ENCODE peak calls at places on chromosomes 6 and 20, in four cellular contexts. U, X, Y and G are unnamed samples.

GRCh38 chr6:44593539-44593944 is 206.0 kb downstream of the CDC5L start:
- DNase-seq in U (peak; percentile 67), X (peak; percentile 82), Y (peak; percentile 7), G (peak; percentile 68)

GRCh38 chr6:118677193-118677592 is 25.8 kb upstream of the CEP85L start:
- DNase-seq in U (peak; percentile 52), X (no peak), Y (no peak), G (no peak)

GRCh38 chr6:2296781-2297180 is 51.4 kb upstream of the GMDS start:
- DNase-seq in U (no peak), X (no peak), Y (no peak), G (no peak)

GRCh38 chr6:126804255-126805064 is 314.0 kb upstream of the RSPO3 start:
- DNase-seq in U (peak; percentile 6), X (no peak), Y (no peak), G (peak; percentile 51)

GRCh38 chr20:50193169-50193850 is 2.7 kb downstream of the CEBPB start:
- DNase-seq in U (peak; percentile 39), X (no peak), Y (no peak), G (no peak)

GRCh38 chr6:157994126-157994795 is 12.6 kb downstream of the SYNJ2 start:
- DNase-seq in U (no peak), X (no peak), Y (no peak), G (peak; percentile 69)

GRCh38 chr6:43256670-43257664 is 13.7 kb downstream of the TTBK1 start:
- DNase-seq in U (no peak), X (no peak), Y (no peak), G (no peak)

GRCh38 chr20:58702859-58703648 is 10.5 kb downstream of the NPEPL1 start:
- DNase-seq in U (no peak), X (peak; percentile 47), Y (no peak), G (no peak)

GRCh38 chr20:3021327-3021726 is 22.1 kb upstream of the GNRH2 start:
- DNase-seq in U (no peak), X (no peak), Y (no peak), G (no peak)

GRCh38 chr20:63508072-63508768 is 9.3 kb upstream of the EEF1A2 start:
- DNase-seq in U (no peak), X (no peak), Y (no peak), G (no peak)

GRCh38 chr6:2026133-2026532 is 219.3 kb downstream of the GMDS start:
- DNase-seq in U (no peak), X (no peak), Y (no peak), G (no peak)

GRCh38 chr6:125346926-125347563 is 45.3 kb upstream of the HDDC2 start:
- DNase-seq in U (no peak), X (no peak), Y (peak; percentile 24), G (no peak)

GRCh38 chr20:62704341-62704948 is 4.2 kb upstream of the NTSR1 start:
- DNase-seq in U (peak; percentile 31), X (no peak), Y (no peak), G (peak; percentile 67)

GRCh38 chr6:27547157-27548075 is 74.5 kb upstream of the ZNF184 start:
- DNase-seq in U (peak; percentile 90), X (peak; percentile 91), Y (peak; percentile 59), G (peak; percentile 67)

GRCh38 chr6:150323205-150323604 is 45.6 kb upstream of the IYD start:
- DNase-seq in U (peak; percentile 35), X (no peak), Y (no peak), G (no peak)

GRCh38 chr6:113137411-113137810 is 719.7 kb upstream of the MARCKS start:
- DNase-seq in U (peak; percentile 6), X (no peak), Y (no peak), G (no peak)

GRCh38 chr20:58131111-58131510 is 97.3 kb downstream of the ANKRD60 start:
- DNase-seq in U (no peak), X (no peak), Y (no peak), G (no peak)

GRCh38 chr20:53576195-53576580 is 17.5 kb downstream of the ZNF217 start:
- DNase-seq in U (no peak), X (no peak), Y (no peak), G (no peak)

GRCh38 chr6:134177753-134178229 is 125.4 kb upstream of the SLC2A12 start:
- DNase-seq in U (no peak), X (no peak), Y (no peak), G (peak; percentile 56)

GRCh38 chr6:88119769-88120168 is 46.4 kb downstream of the CNR1 start:
- DNase-seq in U (peak; percentile 12), X (no peak), Y (no peak), G (peak; percentile 4)
- TF ChIP-seq HDAC6 in U (no peak), X (no peak), Y (no peak), G (no peak)

DNA sequence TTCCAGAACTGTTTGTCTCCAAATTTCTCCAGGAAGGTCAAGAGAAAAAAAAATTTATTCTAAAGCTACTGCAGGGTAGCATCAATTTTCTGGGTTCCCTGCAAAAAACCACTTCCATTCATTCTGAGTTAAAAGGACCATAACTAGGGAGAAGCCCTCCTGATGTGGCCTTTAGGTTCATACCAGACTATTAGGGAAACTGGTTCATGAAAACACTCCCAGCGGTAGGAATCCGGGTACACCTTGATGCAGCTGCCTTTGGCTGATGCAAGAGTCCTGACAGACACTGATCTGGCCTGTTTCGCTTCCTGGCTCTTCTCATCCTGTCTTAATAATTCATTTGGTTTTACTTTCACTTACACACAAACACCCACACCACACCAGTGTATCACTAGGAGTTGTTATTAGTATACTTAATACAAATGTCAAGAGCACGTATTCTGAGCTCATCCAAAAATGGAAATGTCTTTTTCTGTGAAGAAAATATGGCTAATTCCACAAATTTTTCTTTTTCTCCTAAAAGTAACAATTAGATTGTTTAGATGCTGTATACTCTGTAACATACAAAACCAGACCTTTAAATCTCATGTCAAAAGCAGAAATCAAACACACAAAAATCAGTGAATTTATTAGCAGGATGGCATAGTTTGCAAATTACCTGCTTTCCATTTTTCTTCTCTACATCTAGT is 38.4 kb upstream of the ARHGAP18 start:
- DNase-seq in U (peak; percentile 71), X (no peak), Y (peak; percentile 82), G (peak; percentile 79)
- TF ChIP-seq HDAC6 in U (no peak), X (no peak), Y (no peak), G (no peak)

DNA sequence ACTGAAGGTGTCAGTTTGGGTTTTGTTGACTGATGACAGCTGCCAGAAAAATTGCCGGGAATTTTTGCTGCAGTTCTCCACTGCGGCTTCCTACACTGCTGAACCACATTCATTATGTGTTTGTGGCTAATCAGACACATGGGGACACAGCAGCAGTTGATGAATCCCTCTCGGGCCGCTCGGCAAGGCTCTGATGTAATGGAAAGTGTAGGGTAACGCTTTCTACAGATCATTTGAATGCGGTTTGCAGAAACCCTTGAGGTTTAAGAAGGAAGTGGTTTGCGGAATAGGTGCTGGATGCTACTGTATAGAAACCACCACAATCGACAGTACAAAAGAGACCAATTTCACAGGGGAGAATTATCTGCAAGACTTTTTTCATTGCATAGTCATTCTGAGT is 138.7 kb upstream of the SASH1 start:
- DNase-seq in U (peak; percentile 8), X (no peak), Y (peak; percentile 66), G (no peak)
- TF ChIP-seq HDAC6 in U (no peak), X (no peak), Y (no peak), G (no peak)

GRCh38 chr6:32565511-32565910 is 24.1 kb downstream of the HLA-DRB1 start:
- DNase-seq in U (no peak), X (no peak), Y (no peak), G (no peak)
- TF ChIP-seq HDAC6 in U (no peak), X (no peak), Y (no peak), G (no peak)

GRCh38 chr20:48841861-48842529 is 14.2 kb upstream of the PREX1 start:
- DNase-seq in U (peak; percentile 62), X (no peak), Y (no peak), G (no peak)
- TF ChIP-seq HDAC6 in U (no peak), X (no peak), Y (no peak), G (no peak)

GRCh38 chr6:3823671-3824070 is 25.5 kb upstream of the FAM50B start:
- DNase-seq in U (no peak), X (no peak), Y (no peak), G (no peak)

GRCh38 chr6:3822747-3823445 is 26.3 kb upstream of the FAM50B start:
- DNase-seq in U (no peak), X (no peak), Y (no peak), G (no peak)

GRCh38 chr6:3825331-3825831 is 23.8 kb upstream of the FAM50B start:
- DNase-seq in U (peak; percentile 32), X (peak; percentile 77), Y (no peak), G (peak; percentile 77)

GRCh38 chr6:3829285-3829684 is 19.9 kb upstream of the FAM50B start:
- DNase-seq in U (no peak), X (no peak), Y (no peak), G (no peak)

DNA sequence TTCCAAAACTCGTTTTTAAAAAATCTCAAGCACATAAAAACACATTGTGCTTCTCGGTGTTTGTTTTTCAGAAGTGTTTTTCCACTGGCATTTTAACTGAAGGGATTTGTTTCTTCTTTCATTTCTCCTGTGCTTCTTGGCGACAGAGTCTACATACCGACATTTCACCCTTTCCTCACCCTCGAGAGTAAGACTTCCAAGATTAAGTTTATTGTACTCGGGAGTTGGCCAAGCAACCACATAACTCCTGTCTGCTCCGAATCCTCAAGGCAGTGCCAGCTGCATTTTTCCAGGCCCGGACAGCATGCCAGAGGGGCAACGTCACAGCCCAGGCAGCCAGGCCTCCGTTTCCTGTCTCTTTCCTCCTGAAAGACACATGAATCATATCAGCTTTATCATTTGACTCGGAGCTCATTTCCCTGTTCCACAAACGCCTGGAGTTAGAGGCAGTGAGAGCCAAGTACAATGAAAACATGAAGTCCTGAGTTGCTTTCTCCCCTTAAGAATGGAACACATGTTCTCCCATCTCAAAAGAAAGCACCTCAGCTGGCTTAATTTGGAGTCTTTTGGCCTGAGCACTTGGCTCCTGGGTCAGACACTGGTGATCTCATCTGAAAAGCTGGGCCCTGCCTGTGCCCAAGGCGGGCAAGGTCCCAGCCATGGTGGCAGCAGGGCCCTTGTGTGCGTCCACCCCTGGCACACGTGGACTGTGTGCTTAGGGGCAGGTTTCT is 23.2 kb upstream of the FAM50B start:
- DNase-seq in U (no peak), X (no peak), Y (no peak), G (peak; percentile 73)
- TF ChIP-seq HDAC6 in U (no peak), X (no peak), Y (no peak), G (no peak)